ENCODE peak calls at places on chromosomes 7 and 10, in four cellular contexts. R, E, O and S are unnamed samples.

GRCh38 chr7:159147246-159147645 is 2.6 kb upstream of the VIPR2 start:
- DNase-seq in E (no peak), R (no peak), O (no peak), S (no peak)

GRCh38 chr7:30723776-30724175 is 28.2 kb upstream of the INMT start:
- DNase-seq in E (no peak), O (no peak), R (no peak), S (no peak)

GRCh38 chr7:18117482-18117881 is 89.8 kb upstream of the PRPS1L1 start:
- DNase-seq in O (no peak), E (no peak), R (no peak), S (no peak)

GRCh38 chr10:35379226-35380137 is 43.2 kb downstream of the CCNY start:
- DNase-seq in O (peak; percentile 60), R (peak; percentile 92), E (no peak), S (no peak)

GRCh38 chr10:46287846-46288480 is 1.2 kb downstream of the ANTXRL start:
- DNase-seq in E (no peak), O (no peak), R (no peak), S (peak; percentile 34)

GRCh38 chr10:79059859-79060379 is 8.8 kb upstream of the ZMIZ1 start:
- DNase-seq in O (no peak), R (no peak), E (no peak), S (no peak)

GRCh38 chr7:73606801-73607691 is 17.3 kb downstream of the MLXIPL start:
- DNase-seq in E (peak; percentile 92), O (no peak), R (peak; percentile 89), S (peak; percentile 27)

GRCh38 chr7:157018997-157019591 is 8.6 kb upstream of the MNX1 start:
- DNase-seq in R (no peak), E (no peak), O (no peak), S (no peak)

GRCh38 chr7:22251906-22252495 is 105.0 kb downstream of the RAPGEF5 start:
- DNase-seq in E (no peak), R (no peak), O (no peak), S (no peak)

GRCh38 chr10:88886557-88886956 is 6.5 kb downstream of the STAMBPL1 start:
- DNase-seq in E (no peak), R (no peak), O (no peak), S (no peak)

GRCh38 chr7:7970620-7971307 is 2.2 kb downstream of the GLCCI1 start:
- DNase-seq in O (no peak), E (no peak), R (no peak), S (peak; percentile 14)

GRCh38 chr10:103451091-103451801 is 924 bp downstream of the CALHM2 start:
- DNase-seq in E (peak; percentile 57), R (peak; percentile 40), O (no peak), S (no peak)

GRCh38 chr10:82572686-82573226 is 697.8 kb downstream of the NRG3 start:
- DNase-seq in R (no peak), O (no peak), E (no peak), S (no peak)

DNA sequence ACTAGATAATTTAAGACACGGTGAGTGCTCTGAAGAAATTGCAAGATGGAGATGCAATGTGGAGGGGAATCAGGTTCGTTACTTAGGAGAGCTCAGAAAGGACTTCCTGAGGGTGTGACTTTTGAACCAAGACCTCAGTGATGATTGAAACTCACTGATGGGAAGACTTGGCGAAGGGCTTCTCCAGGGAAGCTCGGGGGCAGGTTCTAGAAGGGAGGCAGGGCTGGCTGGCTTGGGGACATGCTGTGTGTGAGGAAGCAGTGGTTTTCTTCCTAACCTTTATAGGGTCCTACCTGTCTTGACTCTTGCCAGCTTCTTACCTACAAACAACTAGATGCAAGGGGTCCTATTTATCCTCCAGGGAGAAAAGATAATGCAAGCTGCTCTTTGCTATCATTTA is 637.9 kb downstream of the ACTR3B start:
- DNase-seq in O (no peak), E (no peak), R (no peak), S (no peak)
- TF ChIP-seq SPI1 in O (no peak), E (no peak), R (no peak), S (no peak)

GRCh38 chr7:50653997-50654425 is 88.8 kb upstream of the DDC start:
- DNase-seq in R (no peak), E (no peak), O (no peak), S (no peak)
- TF ChIP-seq SPI1 in R (no peak), E (no peak), O (no peak), S (no peak)

GRCh38 chr7:28077616-28078015 is 103.0 kb downstream of the JAZF1 start:
- DNase-seq in O (no peak), E (no peak), R (no peak), S (no peak)

GRCh38 chr7:28075674-28076358 is 104.8 kb downstream of the JAZF1 start:
- DNase-seq in E (no peak), O (no peak), R (no peak), S (no peak)

GRCh38 chr7:28081016-28081415 is 99.6 kb downstream of the JAZF1 start:
- DNase-seq in O (no peak), E (no peak), R (no peak), S (peak; percentile 52)

GRCh38 chr7:28076421-28077163 is 104.0 kb downstream of the JAZF1 start:
- DNase-seq in E (no peak), O (no peak), R (no peak), S (no peak)

GRCh38 chr7:28078036-28078901 is 102.3 kb downstream of the JAZF1 start:
- DNase-seq in E (peak; percentile 10), O (no peak), R (peak; percentile 44), S (no peak)
- TF ChIP-seq SPI1 in E (no peak), O (no peak), R (no peak), S (peak; percentile 38)

GRCh38 chr10:132670546-132670945 is 115.4 kb downstream of the NKX6-2 start:
- DNase-seq in R (no peak), O (no peak), E (no peak), S (no peak)

GRCh38 chr10:132666733-132667612 is 119.0 kb downstream of the NKX6-2 start:
- DNase-seq in O (no peak), R (no peak), E (no peak), S (no peak)

GRCh38 chr10:132665946-132666732 is 119.8 kb downstream of the NKX6-2 start:
- DNase-seq in E (no peak), R (no peak), O (no peak), S (peak; percentile 63)

GRCh38 chr10:132669208-132669861 is 116.6 kb downstream of the NKX6-2 start:
- DNase-seq in R (no peak), E (no peak), O (no peak), S (no peak)

GRCh38 chr10:132667613-132668394 is 118.1 kb downstream of the NKX6-2 start:
- DNase-seq in E (no peak), R (no peak), O (no peak), S (no peak)
- TF ChIP-seq SPI1 in E (no peak), R (no peak), O (no peak), S (no peak)

GRCh38 chr10:50512743-50513416 is 110.9 kb downstream of the SGMS1 start:
- DNase-seq in E (no peak), O (peak; percentile 90), R (no peak), S (peak; percentile 3)
- TF ChIP-seq SPI1 in E (no peak), O (no peak), R (no peak), S (no peak)